ENCODE peak calls at places on chromosome 9, in eight cellular contexts. H is NCI-H2081, I is GM18507, B is activated gamma-delta T cell treated with Interleukin-2 at 50 U/mL for 16 hours, N is endothelial cell, P is NCI-H146, Z is SW480, Y is AG08396. E is an unnamed sample.

GRCh38 chr9:126989847-126990821 is 75.6 kb downstream of the RALGPS1 start:
- DNase-seq in N (no peak), Y (no peak), P (no peak), Z (no peak), B (no peak), H (no peak), I (no peak), E (no peak)

GRCh38 chr9:15722888-15723287 is 170.0 kb downstream of the CCDC171 start:
- DNase-seq in P (no peak), N (no peak), H (no peak), Y (no peak), B (no peak), Z (no peak), I (no peak), E (no peak)

GRCh38 chr9:23821400-23822181 is 4.4 kb downstream of the ELAVL2 start:
- DNase-seq in Y (no peak), I (no peak), N (peak), B (no peak), P (peak), H (peak), Z (peak), E (peak)

GRCh38 chr9:123058834-123059233 is 25.4 kb downstream of the GPR21 start:
- DNase-seq in Y (peak), N (no peak), Z (peak), P (no peak), I (no peak), B (no peak), H (no peak), E (no peak)

GRCh38 chr9:37938121-37938906 is 34.4 kb upstream of the SLC25A51 start:
- DNase-seq in N (no peak), B (no peak), Z (no peak), H (no peak), Y (peak), P (no peak), I (no peak), E (peak)

GRCh38 chr9:113516840-113517577 is 53.5 kb downstream of the RGS3 start:
- DNase-seq in I (peak), B (peak), P (no peak), N (no peak), H (no peak), Y (no peak), Z (no peak), E (no peak)

GRCh38 chr9:108844856-108845255 is 10.9 kb downstream of the ACTL7B start:
- DNase-seq in Y (no peak), B (no peak), H (peak), I (no peak), Z (no peak), N (no peak), P (peak), E (no peak)

GRCh38 chr9:114803459-114803858 is 2.4 kb downstream of the TNFSF15 start:
- DNase-seq in I (no peak), Z (no peak), H (no peak), N (no peak), B (no peak), P (no peak), Y (no peak), E (no peak)

GRCh38 chr9:126667190-126668055 is 53.7 kb downstream of the LMX1B start:
- DNase-seq in N (no peak), I (no peak), H (peak), Y (no peak), Z (no peak), B (no peak), P (no peak), E (peak)

GRCh38 chr9:121349009-121349408 is 21.0 kb downstream of the STOM start:
- DNase-seq in P (no peak), B (no peak), I (no peak), Y (no peak), N (no peak), H (no peak), Z (no peak), E (no peak)

GRCh38 chr9:95316274-95316673 is 1.2 kb downstream of the FANCC start:
- DNase-seq in N (no peak), I (no peak), Z (peak), B (no peak), P (no peak), Y (no peak), H (no peak), E (no peak)

GRCh38 chr9:136095495-136096058 is 488 bp upstream of the NACC2 start:
- DNase-seq in I (no peak), P (peak), B (no peak), H (no peak), Y (peak), Z (peak), N (peak), E (peak)

GRCh38 chr9:70315389-70315788 is 56.6 kb downstream of the SMC5 start:
- DNase-seq in Y (peak), B (no peak), Z (no peak), P (no peak), I (no peak), H (no peak), N (no peak), E (no peak)

GRCh38 chr9:83267741-83268140 is 204.8 kb upstream of the RASEF start:
- DNase-seq in B (no peak), I (no peak), P (no peak), Y (no peak), H (no peak), Z (no peak), N (no peak), E (no peak)

GRCh38 chr9:72665421-72665820 is 144.0 kb downstream of the TMC1 start:
- DNase-seq in H (no peak), B (no peak), Z (no peak), N (no peak), I (no peak), Y (peak), P (no peak), E (peak)

GRCh38 chr9:108534741-108535140 is 321.0 kb downstream of the ACTL7B start:
- DNase-seq in N (no peak), B (no peak), H (no peak), Z (peak), Y (peak), I (no peak), P (no peak), E (no peak)

GRCh38 chr9:8816361-8816760 is 1016.8 kb upstream of the DMAC1 start:
- DNase-seq in P (peak), H (peak), Y (no peak), N (peak), B (no peak), I (no peak), Z (no peak), E (no peak)

GRCh38 chr9:69104830-69105527 is 69.1 kb upstream of the TJP2 start:
- DNase-seq in N (no peak), H (peak), P (peak), B (no peak), Z (peak), I (no peak), Y (no peak), E (peak)

GRCh38 chr9:124286292-124286931 is 28.7 kb downstream of the NEK6 start:
- DNase-seq in H (no peak), P (no peak), Z (peak), I (peak), B (peak), N (no peak), Y (peak), E (peak)

GRCh38 chr9:134181648-134182034 is 17.3 kb upstream of the RNU6ATAC start:
- DNase-seq in N (no peak), I (no peak), Y (no peak), B (no peak), Z (no peak), P (no peak), H (no peak), E (no peak)

E was measured in hepatocyte.